ENCODE peak calls at places on chromosome 15, in six cellular contexts. H, O, B, L, S and E are unnamed samples.

GRCh38 chr15:99068186-99068585 is 36.7 kb upstream of the SYNM start:
- DNase-seq in H (no peak), O (no peak), B (no peak), L (no peak), S (no peak), E (no peak)

GRCh38 chr15:51883436-51883835 is 54.0 kb downstream of the TMOD3 start:
- DNase-seq in H (no peak), O (no peak), B (no peak), L (peak), S (no peak), E (no peak)

GRCh38 chr15:99732711-99733267 is 448 bp downstream of the LYSMD4 start:
- DNase-seq in H (no peak), O (no peak), B (no peak), L (no peak), S (no peak), E (peak)

GRCh38 chr15:32029862-32030781 is at the start of gene CHRNA7:
- DNase-seq in H (no peak), O (peak), B (no peak), L (no peak), S (peak), E (peak)

GRCh38 chr15:99435761-99436346 is 129.9 kb upstream of the MEF2A start:
- DNase-seq in H (no peak), O (no peak), B (no peak), L (no peak), S (no peak), E (no peak)

GRCh38 chr15:81335631-81336030 is 11.7 kb upstream of the STARD5 start:
- DNase-seq in H (no peak), O (no peak), B (no peak), L (no peak), S (no peak), E (no peak)

GRCh38 chr15:90231028-90232017 is 2.4 kb downstream of the CIB1 start:
- DNase-seq in H (peak), O (no peak), B (peak), L (no peak), S (no peak), E (peak)

GRCh38 chr15:61034793-61035710 is 194.1 kb downstream of the RORA start:
- DNase-seq in H (no peak), O (no peak), B (no peak), L (peak), S (no peak), E (no peak)

GRCh38 chr15:33074942-33075341 is 119.6 kb downstream of the FMN1 start:
- DNase-seq in H (no peak), O (no peak), B (no peak), L (no peak), S (no peak), E (no peak)

GRCh38 chr15:83644453-83644852 is 9.5 kb upstream of the ADAMTSL3 start:
- DNase-seq in H (no peak), O (no peak), B (no peak), L (no peak), S (no peak), E (no peak)

GRCh38 chr15:96072821-96073220 is 257.7 kb upstream of the NR2F2 start:
- DNase-seq in H (no peak), O (no peak), B (no peak), L (no peak), S (no peak), E (no peak)

GRCh38 chr15:43881944-43882343 is 55.1 kb downstream of the WDR76 start:
- DNase-seq in H (no peak), O (no peak), B (no peak), L (no peak), S (no peak), E (no peak)

GRCh38 chr15:88648357-88649214 is 9.8 kb downstream of the ISG20 start:
- DNase-seq in H (no peak), O (no peak), B (no peak), L (no peak), S (no peak), E (peak)